ENCODE peak calls at places on chromosomes 1 and 21, in nine cellular contexts. E is OCI-LY7, C is astrocyte of the spinal cord, X is GM12878, W is prostate gland, P is epithelial cell of proximal tubule, R is fibroblast of pulmonary artery, Q is HFF-Myc, A is sigmoid colon. Y is an unnamed sample.

GRCh38 chr1:119988316-119989067 is 81.0 kb downstream of the NOTCH2 start:
- DNase-seq in X (no peak), P (no peak), C (peak), E (no peak), W (no peak), R (peak), Q (no peak), A (no peak), Y (no peak)

GRCh38 chr1:183077107-183077506 is 53.9 kb downstream of the LAMC1 start:
- DNase-seq in A (no peak), Q (no peak), E (no peak), X (no peak), R (peak), C (no peak), W (no peak), P (no peak), Y (no peak)

GRCh38 chr1:94658221-94658620 is 116.7 kb upstream of the F3 start:
- DNase-seq in A (no peak), Q (no peak), R (peak), X (no peak), W (no peak), C (peak), P (no peak), E (no peak), Y (no peak)

GRCh38 chr1:56527548-56528302 is 51.6 kb downstream of the PLPP3 start:
- DNase-seq in P (no peak), C (no peak), R (no peak), W (no peak), E (no peak), X (no peak), Q (no peak), A (no peak), Y (no peak)

GRCh38 chr1:21932127-21932526 is 5.0 kb downstream of the HSPG2 start:
- DNase-seq in R (peak), C (no peak), P (no peak), W (no peak), E (no peak), X (no peak), Q (no peak), A (peak), Y (no peak)

GRCh38 chr1:180470031-180470430 is 32.3 kb downstream of the ACBD6 start:
- DNase-seq in C (no peak), A (no peak), P (no peak), Q (no peak), W (no peak), E (no peak), R (no peak), X (no peak), Y (no peak)

GRCh38 chr1:7975212-7975865 is 13.8 kb downstream of the PARK7 start:
- DNase-seq in P (peak), C (peak), E (peak), R (peak), W (peak), X (no peak), A (peak), Q (peak), Y (no peak)

GRCh38 chr1:66253330-66253921 is 280.5 kb upstream of the SGIP1 start:
- DNase-seq in P (no peak), E (peak), C (peak), A (no peak), X (peak), R (peak), W (peak), Q (peak), Y (no peak)

GRCh38 chr1:39076799-39077148 is 50.6 kb downstream of the NDUFS5 start:
- DNase-seq in E (no peak), P (no peak), R (no peak), Q (no peak), C (no peak), W (no peak), X (no peak), A (no peak), Y (no peak)

GRCh38 chr1:192945417-192946130 is 113.6 kb downstream of the UCHL5 start:
- DNase-seq in X (no peak), C (no peak), P (no peak), Q (no peak), R (no peak), A (no peak), E (no peak), W (no peak), Y (no peak)

GRCh38 chr1:64881281-64881680 is 85.1 kb downstream of the JAK1 start:
- DNase-seq in A (no peak), C (peak), X (no peak), Q (no peak), P (no peak), E (no peak), W (no peak), R (no peak), Y (no peak)

GRCh38 chr1:192788184-192788583 is 20.7 kb upstream of the RGS2 start:
- DNase-seq in A (peak), P (no peak), Q (no peak), X (no peak), R (peak), C (peak), E (no peak), W (no peak), Y (no peak)

GRCh38 chr1:82491301-82491986 is 690.7 kb downstream of the ADGRL2 start:
- DNase-seq in W (no peak), R (no peak), C (no peak), X (no peak), Q (no peak), E (no peak), A (no peak), P (no peak), Y (no peak)

GRCh38 chr1:168467452-168467851 is 76.3 kb downstream of the XCL2 start:
- DNase-seq in X (peak), Q (no peak), A (no peak), C (no peak), R (no peak), P (no peak), W (no peak), E (no peak), Y (no peak)

GRCh38 chr1:213737398-213738040 is 250.3 kb upstream of the PROX1 start:
- DNase-seq in P (no peak), C (no peak), Q (no peak), R (no peak), E (no peak), X (no peak), W (no peak), A (no peak), Y (no peak)

GRCh38 chr1:34759472-34760357 is at the start of gene GJB4:
- DNase-seq in X (no peak), C (no peak), E (no peak), R (no peak), A (no peak), P (no peak), Q (no peak), W (peak), Y (no peak)

GRCh38 chr1:45928486-45929205 is 125.2 kb downstream of the MAST2 start:
- DNase-seq in Q (no peak), A (no peak), E (no peak), C (no peak), R (no peak), W (no peak), X (no peak), P (no peak), Y (no peak)

GRCh38 chr1:150156868-150157603 is 7.3 kb downstream of the PLEKHO1 start:
- DNase-seq in P (no peak), C (peak), R (peak), Q (no peak), E (no peak), A (no peak), X (no peak), W (no peak), Y (no peak)

GRCh38 chr1:54129858-54130257 is 22.9 kb downstream of the CDCP2 start:
- DNase-seq in P (no peak), R (no peak), X (no peak), E (no peak), Q (no peak), W (no peak), C (no peak), A (no peak), Y (no peak)

GRCh38 chr1:160130486-160130885 is 14.9 kb downstream of the ATP1A2 start:
- DNase-seq in R (no peak), Q (no peak), P (no peak), W (no peak), X (no peak), C (no peak), A (no peak), E (no peak), Y (no peak)

GRCh38 chr1:181173761-181174371 is 85.4 kb downstream of the IER5 start:
- DNase-seq in Q (no peak), R (no peak), C (no peak), E (no peak), A (no peak), W (no peak), X (no peak), P (no peak), Y (no peak)

GRCh38 chr1:234250747-234251146 is 122.5 kb upstream of the COA6 start:
- DNase-seq in C (no peak), E (no peak), A (no peak), R (no peak), W (no peak), Q (no peak), P (no peak), X (no peak), Y (no peak)

GRCh38 chr1:41661428-41662060 is 177.1 kb upstream of the EDN2 start:
- DNase-seq in A (no peak), W (peak), E (no peak), C (no peak), Q (no peak), X (no peak), P (no peak), R (no peak), Y (no peak)

GRCh38 chr1:15500184-15500958 is 23.6 kb downstream of the CASP9 start:
- DNase-seq in C (no peak), P (no peak), A (no peak), Q (no peak), X (no peak), W (no peak), R (no peak), E (no peak), Y (no peak)

GRCh38 chr1:154419620-154420020 is 14.5 kb downstream of the IL6R start:
- DNase-seq in P (no peak), W (peak), R (peak), X (no peak), E (no peak), C (peak), Q (no peak), A (peak), Y (no peak)

GRCh38 chr1:231611111-231611510 is 15.5 kb upstream of the DISC1 start:
- DNase-seq in R (no peak), P (no peak), X (no peak), C (no peak), E (no peak), A (no peak), W (no peak), Q (no peak), Y (no peak)

GRCh38 chr1:201269241-201269640 is 14.1 kb upstream of the PKP1 start:
- DNase-seq in Q (no peak), C (no peak), P (no peak), E (no peak), X (no peak), A (peak), W (no peak), R (no peak), Y (no peak)

GRCh38 chr1:166956057-166956850 is 19.1 kb downstream of the ILDR2 start:
- DNase-seq in W (no peak), A (no peak), P (no peak), R (no peak), E (no peak), Q (no peak), X (no peak), C (no peak), Y (no peak)

GRCh38 chr1:12040457-12041051 is 21.3 kb downstream of the MIIP start:
- DNase-seq in R (peak), P (peak), E (peak), W (peak), X (peak), C (peak), Q (peak), A (no peak), Y (no peak)

GRCh38 chr1:18160290-18160942 is 52.8 kb downstream of the IGSF21 start:
- DNase-seq in C (no peak), A (peak), P (no peak), X (no peak), R (no peak), E (no peak), Q (no peak), W (no peak), Y (no peak)

GRCh38 chr1:21933397-21934248 is 3.5 kb downstream of the HSPG2 start:
- DNase-seq in P (no peak), A (peak), Q (no peak), X (no peak), W (peak), R (no peak), C (no peak), E (no peak), Y (no peak)

GRCh38 chr1:38564946-38565570 is 294.5 kb downstream of the RRAGC start:
- DNase-seq in Q (no peak), C (no peak), X (no peak), A (peak), P (no peak), E (no peak), R (no peak), W (peak), Y (no peak)

GRCh38 chr1:229557913-229558414 is 543 bp downstream of the ABCB10 start:
- DNase-seq in A (peak), P (no peak), R (peak), X (no peak), Q (no peak), W (peak), E (peak), C (no peak), Y (peak)

GRCh38 chr1:53511933-53512806 is 53.0 kb downstream of the DMRTB1 start:
- DNase-seq in C (peak), X (no peak), R (peak), W (peak), A (no peak), P (no peak), E (no peak), Q (peak), Y (no peak)

GRCh38 chr1:92709738-92710137 is 75.2 kb downstream of the EVI5 start:
- DNase-seq in A (no peak), X (no peak), W (no peak), Q (peak), C (peak), P (peak), R (peak), E (no peak), Y (no peak)

GRCh38 chr1:206679738-206680211 is 4.9 kb upstream of the MAPKAPK2 start:
- DNase-seq in W (no peak), C (no peak), A (peak), Q (no peak), X (peak), P (no peak), E (peak), R (no peak), Y (peak)

GRCh38 chr1:202812176-202813026 is 1.6 kb downstream of the PCAT6 start:
- DNase-seq in P (no peak), Q (no peak), X (no peak), C (no peak), W (no peak), E (no peak), R (no peak), A (no peak), Y (no peak)

GRCh38 chr1:5822726-5823125 is 169.5 kb downstream of the NPHP4 start:
- DNase-seq in Q (no peak), P (no peak), X (no peak), R (no peak), A (no peak), E (no peak), W (no peak), C (no peak), Y (no peak)

DNA sequence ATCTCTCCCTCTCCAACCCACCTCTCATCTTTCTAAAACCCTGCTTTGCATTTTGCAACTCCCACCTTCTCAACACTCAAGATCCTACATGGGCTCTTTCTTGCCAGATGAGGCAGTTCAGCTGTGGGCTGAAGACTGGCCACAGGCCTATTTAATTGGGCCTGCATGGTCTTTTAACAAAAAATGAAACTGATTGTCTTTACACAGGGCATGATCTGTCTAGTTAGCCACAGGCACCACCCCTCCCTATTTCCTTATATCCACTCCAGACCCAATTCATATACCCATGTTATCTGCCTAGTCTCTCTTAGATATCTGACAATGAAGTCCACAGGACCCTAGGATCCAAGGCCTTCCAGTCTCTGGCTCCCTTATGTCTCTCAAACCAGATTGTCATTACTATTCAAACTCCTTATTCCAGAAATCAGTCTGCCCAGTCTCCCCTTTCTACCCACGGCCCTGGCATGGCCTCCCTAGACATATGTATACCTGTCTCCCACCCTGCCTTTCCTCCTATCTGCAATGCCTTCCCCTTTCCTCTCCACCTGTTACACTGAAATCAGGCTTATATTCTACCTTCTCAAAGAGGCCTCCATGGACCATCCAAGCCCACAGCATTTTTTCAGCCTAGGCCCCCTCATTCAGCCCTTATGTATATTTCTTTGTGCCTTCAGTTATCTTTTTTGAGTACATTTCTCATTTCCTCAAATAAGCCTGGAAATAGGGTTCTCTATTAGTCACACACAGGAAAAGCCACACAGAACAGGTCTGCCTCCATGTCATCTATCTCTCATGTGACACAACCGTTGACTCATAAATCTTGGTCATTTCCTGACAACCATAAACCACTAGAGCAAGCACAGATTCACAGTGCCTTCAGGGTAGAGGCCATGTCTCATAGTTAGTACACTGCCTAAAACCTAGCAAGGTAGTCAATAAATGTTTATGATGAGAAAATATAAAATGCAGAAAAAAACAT is 39.0 kb downstream of the LPAR3 start:
- DNase-seq in E (peak), C (peak), W (no peak), X (peak), P (peak), A (no peak), Q (peak), R (peak), Y (no peak)
- TF ChIP-seq CTCF in E (no peak), C (no peak), W (no peak), X (no peak), P (no peak), A (no peak), Q (no peak), R (no peak), Y (no peak)

GRCh38 chr1:220012259-220012658 is 34.0 kb downstream of the EPRS1 start:
- DNase-seq in E (peak), X (no peak), R (peak), W (no peak), C (peak), A (no peak), Q (no peak), P (no peak), Y (no peak)
- TF ChIP-seq CTCF in E (peak), X (no peak), R (peak), W (no peak), C (no peak), A (no peak), Q (no peak), P (peak), Y (no peak)

DNA sequence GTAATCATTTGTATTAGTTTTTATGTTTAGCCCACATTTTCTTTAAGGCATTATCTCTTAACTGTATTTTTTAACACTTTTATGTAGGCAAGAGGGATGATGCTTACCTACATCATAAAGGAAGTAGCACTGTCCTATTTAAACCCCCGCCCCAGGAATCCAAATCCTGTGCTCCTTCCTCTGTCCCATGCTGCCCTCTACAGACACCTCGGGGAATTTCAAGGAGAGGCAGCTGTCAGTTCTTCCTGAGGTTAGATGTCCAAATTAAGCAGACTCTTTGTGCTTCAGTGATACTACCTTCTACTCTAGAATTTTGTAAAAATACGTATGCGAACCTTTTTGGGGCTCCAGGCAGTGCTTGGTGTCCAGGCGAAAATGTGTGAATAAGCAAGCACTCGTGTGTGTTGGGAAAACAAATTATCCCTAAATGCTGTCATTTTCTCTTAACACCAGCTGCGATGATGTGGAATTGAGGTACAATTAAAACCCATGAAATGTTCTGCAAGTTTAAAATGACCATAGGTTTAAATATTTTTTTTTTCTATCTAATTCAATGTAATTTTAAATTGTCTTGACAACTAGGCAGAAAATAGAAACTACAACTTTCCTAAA is 19.2 kb downstream of the CRCT1 start:
- DNase-seq in W (no peak), E (peak), C (peak), Q (no peak), P (peak), A (no peak), X (no peak), R (peak), Y (no peak)
- TF ChIP-seq CTCF in W (no peak), E (peak), C (peak), Q (peak), P (peak), A (no peak), X (peak), R (peak), Y (no peak)

GRCh38 chr21:44455524-44456206 is 355 bp downstream of the LRRC3 start:
- DNase-seq in A (peak), E (no peak), X (no peak), P (no peak), W (peak), C (peak), Q (no peak), R (peak), Y (no peak)
- TF ChIP-seq CTCF in A (no peak), E (no peak), X (peak), P (no peak), W (no peak), C (peak), Q (no peak), R (peak), Y (no peak)

DNA sequence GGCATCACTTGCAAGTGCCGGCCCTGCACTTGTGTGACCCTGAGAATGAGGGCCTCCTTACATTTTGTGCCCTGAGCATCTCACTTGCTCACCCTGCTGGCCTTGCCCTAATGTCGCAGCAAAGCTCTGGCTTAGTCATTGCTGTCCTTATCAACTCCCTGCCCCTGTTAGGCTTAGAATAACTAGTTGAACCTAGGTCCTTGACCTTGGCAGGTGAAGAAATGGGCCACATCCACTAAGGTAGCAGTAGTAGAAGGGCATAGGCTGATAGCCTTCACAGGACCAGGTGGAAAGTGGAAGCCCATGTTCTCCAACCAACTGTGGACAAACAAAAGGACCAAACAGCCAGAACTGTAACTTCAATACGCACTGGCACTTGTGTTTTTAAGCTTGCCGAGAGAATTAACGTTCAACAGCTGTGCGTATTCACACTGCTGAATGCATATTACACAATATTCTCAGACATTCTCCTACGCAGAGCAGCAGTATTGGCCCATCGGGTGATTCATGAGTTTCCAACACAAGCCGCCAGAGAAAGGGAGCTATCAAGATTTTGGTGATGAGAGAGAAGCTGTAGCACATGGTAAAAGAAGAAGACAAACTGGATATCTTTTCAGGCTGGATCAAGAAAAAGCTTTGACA is 27.7 kb upstream of the PTGFRN start:
- DNase-seq in E (peak), W (no peak), C (peak), X (no peak), R (peak), A (peak), Q (no peak), P (no peak), Y (no peak)
- TF ChIP-seq CTCF in E (peak), W (no peak), C (peak), X (peak), R (peak), A (no peak), Q (peak), P (peak), Y (no peak)